ENCODE peak calls at places on chromosome 14, in ten cellular contexts. G is neural progenitor cell, U is upper lobe of left lung, M is K562, I is mucosa of descending colon, X is left ventricle myocardium inferior, H is astrocyte of the cerebellum, K is thoracic aorta, C is cardiac muscle cell, W is psoas muscle. O is an unnamed sample.

GRCh38 chr14:63897706-63898105 is 44.9 kb downstream of the SYNE2 start:
- DNase-seq in C (peak), K (no peak), G (no peak), W (no peak), H (peak), I (no peak), X (no peak), M (no peak), U (no peak), O (no peak)

GRCh38 chr14:57747036-57747435 is 118.9 kb downstream of the SLC35F4 start:
- DNase-seq in H (no peak), U (no peak), W (no peak), G (no peak), C (peak), I (peak), X (no peak), M (no peak), K (no peak), O (no peak)

GRCh38 chr14:61186793-61187641 is 94.1 kb downstream of the TMEM30B start:
- DNase-seq in U (no peak), X (no peak), M (no peak), H (no peak), K (no peak), G (peak), C (no peak), W (no peak), I (no peak), O (no peak)

GRCh38 chr14:73468808-73469386 is 10.6 kb upstream of the NUMB start:
- DNase-seq in K (no peak), W (no peak), X (no peak), I (no peak), M (no peak), H (no peak), U (no peak), G (no peak), C (no peak), O (no peak)

GRCh38 chr14:106665814-106666213 is 1139.4 kb downstream of the TMEM121 start:
- DNase-seq in C (no peak), G (no peak), W (no peak), I (no peak), X (no peak), H (no peak), M (no peak), U (peak), K (no peak), O (no peak)

GRCh38 chr14:23183076-23183475 is 384 bp downstream of the SLC7A8 start:
- DNase-seq in X (no peak), W (no peak), C (no peak), G (no peak), I (no peak), H (no peak), M (no peak), U (no peak), K (no peak), O (no peak)

GRCh38 chr14:58465425-58465824 is 37.9 kb downstream of the KIAA0586 start:
- DNase-seq in C (peak), H (no peak), M (no peak), U (no peak), G (no peak), X (no peak), I (no peak), W (no peak), K (no peak), O (no peak)

GRCh38 chr14:22532345-22533056 is 56.5 kb downstream of the DAD1 start:
- DNase-seq in M (no peak), U (no peak), H (no peak), I (no peak), K (no peak), C (peak), G (no peak), W (no peak), X (no peak), O (no peak)

GRCh38 chr14:56131004-56131864 is 13.0 kb downstream of the PELI2 start:
- DNase-seq in C (no peak), M (no peak), I (no peak), G (no peak), H (no peak), U (no peak), X (no peak), K (no peak), W (no peak), O (no peak)

GRCh38 chr14:85214471-85214870 is 315.5 kb upstream of the FLRT2 start:
- DNase-seq in H (no peak), U (no peak), M (no peak), G (no peak), W (no peak), I (no peak), X (no peak), K (no peak), C (peak), O (no peak)

GRCh38 chr14:34496679-34497513 is 34.9 kb upstream of the SPTSSA start:
- DNase-seq in K (peak), C (peak), H (peak), I (peak), X (peak), M (peak), U (no peak), G (peak), W (peak), O (peak)

GRCh38 chr14:82414853-82415539 is 881.3 kb upstream of the SEL1L start:
- DNase-seq in C (no peak), K (no peak), G (no peak), H (no peak), U (no peak), I (no peak), M (no peak), W (no peak), X (no peak), O (no peak)

GRCh38 chr14:65867333-65867732 is 454.8 kb downstream of the FUT8 start:
- DNase-seq in I (no peak), K (no peak), U (no peak), G (no peak), C (no peak), X (no peak), M (no peak), W (no peak), H (no peak), O (no peak)

GRCh38 chr14:72810201-72810600 is 83.7 kb downstream of the DPF3 start:
- DNase-seq in H (no peak), W (no peak), G (no peak), M (no peak), X (no peak), K (no peak), C (no peak), U (no peak), I (no peak), O (no peak)

GRCh38 chr14:104475256-104475655 is 104.3 kb upstream of the C14orf180 start:
- DNase-seq in H (no peak), X (no peak), M (no peak), K (no peak), C (no peak), U (no peak), W (no peak), I (no peak), G (no peak), O (no peak)

GRCh38 chr14:104472536-104473243 is 106.9 kb upstream of the C14orf180 start:
- DNase-seq in K (no peak), C (no peak), H (no peak), I (no peak), G (no peak), M (no peak), U (peak), W (no peak), X (no peak), O (no peak)

GRCh38 chr14:104472073-104472472 is 107.5 kb upstream of the C14orf180 start:
- DNase-seq in G (no peak), U (no peak), W (no peak), M (no peak), I (no peak), X (no peak), K (no peak), H (no peak), C (no peak), O (no peak)

GRCh38 chr14:104473244-104473565 is 106.4 kb upstream of the C14orf180 start:
- DNase-seq in W (no peak), U (no peak), M (no peak), X (no peak), K (no peak), C (no peak), H (no peak), G (peak), I (no peak), O (no peak)

DNA sequence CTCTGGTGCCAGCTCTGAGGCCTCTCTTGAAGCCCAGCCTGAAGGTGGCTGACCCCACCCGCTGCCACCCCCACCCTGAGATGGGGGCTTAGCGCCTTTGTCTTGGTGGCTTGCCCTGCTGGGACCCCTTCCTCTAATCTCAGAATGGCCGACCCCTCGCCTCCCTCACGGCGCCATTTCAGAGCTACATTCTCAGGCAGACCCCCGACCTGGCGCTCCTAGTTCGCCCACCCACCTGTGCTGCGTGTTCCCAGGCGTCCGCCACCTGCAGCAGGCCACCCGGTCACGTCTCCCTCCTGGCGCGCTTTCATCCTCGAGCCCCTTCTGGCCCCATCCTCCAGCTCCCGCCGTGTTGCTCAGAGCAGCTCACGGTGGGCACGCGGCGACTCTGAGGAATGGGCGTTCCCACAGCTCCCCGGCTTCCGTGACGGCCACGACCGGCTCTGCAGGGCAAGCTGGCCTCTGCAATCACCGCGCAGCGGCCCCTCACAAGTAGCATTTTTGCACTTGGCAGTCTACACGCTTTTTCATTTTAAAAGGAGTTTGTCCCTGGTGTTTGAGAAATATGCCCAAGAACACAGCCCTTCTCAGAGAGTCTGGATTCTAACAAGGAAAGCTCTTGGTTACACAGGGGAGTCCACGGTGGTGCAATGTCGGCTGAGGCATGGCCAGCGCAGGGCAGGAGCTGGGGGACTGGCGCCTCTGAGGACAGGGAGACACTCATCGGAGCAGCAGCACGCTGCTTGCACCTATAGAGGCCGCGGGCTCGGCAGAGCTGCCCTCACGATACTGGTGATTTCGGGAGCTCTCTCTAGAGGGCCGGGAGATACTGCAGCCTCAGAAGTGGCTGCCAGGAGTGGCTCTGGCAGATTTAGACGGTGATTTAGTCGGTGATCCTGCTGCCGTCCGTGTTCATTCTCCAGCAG is 105.7 kb upstream of the C14orf180 start:
- DNase-seq in G (no peak), X (no peak), I (no peak), H (no peak), K (no peak), C (no peak), U (peak), M (no peak), W (no peak), O (no peak)
- TF ChIP-seq CTCF in G (no peak), X (no peak), I (no peak), H (no peak), K (no peak), C (no peak), U (no peak), M (no peak), W (no peak), O (no peak)

DNA sequence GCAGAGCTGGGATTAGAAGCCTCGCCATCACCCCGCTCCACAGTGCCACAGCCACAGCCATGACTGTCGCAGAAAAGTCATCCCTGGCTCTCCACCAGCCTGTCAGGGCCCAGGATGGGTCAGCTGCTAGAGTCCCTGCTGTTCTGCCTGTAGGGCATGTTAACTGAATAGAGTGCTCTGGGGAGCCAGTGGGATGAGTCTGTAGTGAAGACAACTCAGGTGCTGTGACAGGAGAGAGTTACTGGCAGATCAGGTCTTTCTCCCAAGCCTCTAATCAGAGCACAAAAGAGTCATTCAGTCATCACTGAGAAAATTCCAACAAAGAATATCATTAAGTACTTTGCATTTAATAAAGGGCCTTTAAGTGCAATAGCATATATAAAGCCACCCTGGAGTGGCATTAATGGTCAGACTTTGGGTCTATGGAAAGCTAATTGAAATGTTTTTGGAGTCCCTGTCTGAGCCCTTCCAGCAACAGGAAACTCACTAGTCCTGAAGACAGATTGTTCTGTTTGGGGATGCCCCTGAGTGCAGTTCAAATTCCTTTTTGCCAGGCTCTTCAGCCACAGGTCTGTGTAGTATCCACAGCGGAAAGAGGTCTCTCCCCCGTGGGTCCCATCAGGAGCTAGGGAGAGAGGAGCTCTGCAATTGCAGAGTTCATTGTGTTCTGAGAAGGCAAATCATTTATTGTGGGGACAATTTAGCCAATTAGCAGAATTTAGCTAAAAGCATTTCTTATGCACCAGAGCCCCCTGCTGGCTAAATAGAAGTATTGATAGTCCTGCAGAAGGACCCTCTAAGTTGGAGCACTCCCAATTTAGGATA is 45.2 kb upstream of the C14orf132 start:
- DNase-seq in M (peak), X (no peak), U (no peak), I (no peak), K (no peak), W (no peak), H (peak), G (peak), C (peak), O (peak)
- H3K4me3 ChIP-seq in M (no peak), X (no peak), U (no peak), I (no peak), K (no peak), W (no peak), H (no peak), G (no peak), C (no peak), O (no peak)

GRCh38 chr14:103676881-103677675 is 38.2 kb downstream of the XRCC3 start:
- DNase-seq in C (no peak), U (no peak), I (no peak), X (no peak), W (no peak), H (no peak), M (no peak), G (no peak), K (no peak), O (no peak)

GRCh38 chr14:103683139-103683538 is 32.1 kb downstream of the XRCC3 start:
- DNase-seq in K (no peak), U (no peak), C (no peak), H (no peak), I (no peak), X (no peak), M (no peak), W (no peak), G (no peak), O (no peak)

GRCh38 chr14:103680491-103681231 is 34.6 kb downstream of the XRCC3 start:
- DNase-seq in C (no peak), X (no peak), W (no peak), I (no peak), H (no peak), U (no peak), M (no peak), K (no peak), G (no peak), O (no peak)

GRCh38 chr14:103675957-103676356 is 39.3 kb downstream of the XRCC3 start:
- DNase-seq in K (no peak), G (no peak), M (no peak), C (no peak), I (no peak), W (no peak), X (no peak), H (no peak), U (no peak), O (no peak)

GRCh38 chr14:103679351-103679750 is 35.9 kb downstream of the XRCC3 start:
- DNase-seq in H (no peak), G (peak), K (no peak), W (peak), M (no peak), X (no peak), U (peak), C (peak), I (peak), O (peak)
- TF ChIP-seq CTCF in H (peak), G (peak), K (no peak), W (peak), M (peak), X (peak), U (peak), C (peak), I (no peak), O (peak)

DNA sequence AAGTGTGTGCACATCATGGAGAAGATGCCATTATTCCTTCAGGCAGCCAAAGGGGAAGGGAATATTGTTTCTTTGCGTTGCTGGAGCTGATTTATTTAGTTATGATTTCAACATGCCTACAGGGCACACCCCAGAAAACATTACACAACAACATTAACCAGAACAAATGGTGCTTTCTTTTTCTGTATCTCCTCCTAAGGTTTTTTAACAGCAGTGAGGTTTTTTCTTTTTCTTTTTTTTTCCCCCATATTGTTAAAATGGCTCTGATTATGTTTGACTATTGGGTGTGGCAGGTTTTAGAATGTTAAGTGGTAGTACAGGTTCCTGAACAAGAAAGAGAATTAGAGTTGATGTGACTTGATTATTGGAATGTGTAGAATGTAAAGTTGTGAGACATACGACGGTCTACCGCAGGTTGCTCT is 144.8 kb downstream of the RAD51B start:
- DNase-seq in U (no peak), M (no peak), I (no peak), K (no peak), W (no peak), H (no peak), G (no peak), C (peak), X (no peak), O (no peak)
- H3K4me3 ChIP-seq in U (no peak), M (no peak), I (no peak), K (peak), W (no peak), H (no peak), G (no peak), C (no peak), X (peak), O (no peak)

DNA sequence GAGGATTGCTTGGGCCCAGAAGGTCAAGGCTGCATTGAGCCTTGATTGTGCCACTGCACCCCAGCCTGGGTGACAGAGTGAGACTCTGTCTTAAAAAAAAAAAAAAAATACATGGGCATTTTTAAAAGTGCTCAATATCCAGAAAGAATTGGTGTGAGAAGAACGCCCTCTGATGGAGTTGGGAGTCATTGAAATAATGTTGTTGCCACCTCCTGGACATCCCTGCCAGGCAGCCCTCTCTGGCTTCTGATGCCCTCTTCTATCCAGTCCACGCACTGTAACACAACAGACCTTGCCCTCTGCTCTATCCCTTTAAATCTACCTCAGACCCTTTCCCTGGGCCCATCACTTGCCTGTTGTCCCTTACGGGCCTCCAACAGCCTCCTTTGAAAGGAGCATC is 4.9 kb downstream of the PTGDR start:
- DNase-seq in I (peak), G (peak), X (no peak), W (no peak), H (no peak), U (no peak), K (no peak), M (peak), C (peak), O (no peak)
- TF ChIP-seq CTCF in I (no peak), G (peak), X (peak), W (no peak), H (peak), U (no peak), K (no peak), M (peak), C (peak), O (peak)

GRCh38 chr14:25049127-25049558 is 804 bp downstream of the STXBP6 start:
- DNase-seq in K (no peak), H (no peak), W (peak), C (peak), X (no peak), M (no peak), U (peak), I (peak), G (no peak), O (no peak)
- H3K4me3 ChIP-seq in K (peak), H (peak), W (peak), C (peak), X (peak), M (no peak), U (peak), I (peak), G (peak), O (peak)

DNA sequence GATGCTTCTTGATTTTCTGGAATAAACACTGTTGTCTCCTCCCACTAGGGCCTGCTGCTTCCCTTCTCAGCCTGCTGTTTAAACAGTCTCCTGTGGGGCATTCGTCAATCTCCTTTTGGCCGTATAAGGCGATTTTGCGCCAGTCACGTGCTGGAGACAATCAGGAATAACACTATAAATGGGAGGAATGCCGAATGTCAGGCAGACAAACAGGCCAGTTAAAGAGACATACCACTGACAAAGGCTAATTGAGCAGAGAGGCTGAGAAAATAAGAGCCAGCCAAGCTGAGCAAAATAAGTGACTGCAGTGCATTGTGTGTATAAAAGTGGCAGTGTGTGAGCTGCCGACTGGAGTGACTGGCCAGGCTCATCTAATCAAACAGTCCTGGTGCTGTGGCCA is 23.3 kb downstream of the DMAC2L start:
- DNase-seq in H (peak), U (no peak), W (no peak), I (peak), X (peak), C (peak), M (no peak), G (peak), K (no peak), O (no peak)
- TF ChIP-seq CTCF in H (peak), U (no peak), W (no peak), I (no peak), X (no peak), C (no peak), M (no peak), G (no peak), K (no peak), O (no peak)

GRCh38 chr14:75539562-75540478 is 17.6 kb downstream of the BATF start:
- DNase-seq in X (no peak), I (no peak), C (no peak), G (no peak), U (no peak), W (no peak), K (no peak), H (no peak), M (peak), O (no peak)

GRCh38 chr14:75543258-75543657 is 21.0 kb downstream of the BATF start:
- DNase-seq in G (no peak), K (no peak), U (no peak), C (no peak), X (no peak), H (no peak), W (no peak), I (no peak), M (no peak), O (no peak)

GRCh38 chr14:75540479-75540851 is 18.2 kb downstream of the BATF start:
- DNase-seq in X (no peak), W (no peak), I (no peak), G (no peak), U (no peak), C (no peak), M (no peak), K (no peak), H (no peak), O (no peak)

GRCh38 chr14:75543786-75544185 is 21.5 kb downstream of the BATF start:
- DNase-seq in H (no peak), K (no peak), I (no peak), U (no peak), W (no peak), C (no peak), G (no peak), M (no peak), X (no peak), O (no peak)

GRCh38 chr14:75542585-75543091 is 20.4 kb downstream of the BATF start:
- DNase-seq in W (peak), G (no peak), U (peak), K (peak), H (no peak), X (peak), M (peak), C (peak), I (peak), O (no peak)
- H3K4me3 ChIP-seq in W (no peak), G (no peak), U (no peak), K (peak), H (no peak), X (no peak), M (no peak), C (no peak), I (no peak), O (no peak)

O was measured in HFF-Myc.